ENCODE peak calls at places on chromosomes 6 and 20, in four cellular contexts. One of them, this sample, is unnamed.

GRCh38 chr6:159806021-159806458 is 6.0 kb downstream of the PNLDC1 start:
- DNase-seq in breast epithelium: no peak
- DNase-seq in body of pancreas: no peak
- DNase-seq in adrenal gland: no peak
- DNase-seq in this sample: no peak

GRCh38 chr6:42550277-42550676 is 13.6 kb upstream of the UBR2 start:
- DNase-seq in breast epithelium: no peak
- DNase-seq in body of pancreas: no peak
- DNase-seq in adrenal gland: no peak
- DNase-seq in this sample: no peak

GRCh38 chr20:56776345-56776744 is 147.2 kb downstream of the TFAP2C start:
- DNase-seq in breast epithelium: no peak
- DNase-seq in body of pancreas: no peak
- DNase-seq in adrenal gland: no peak
- DNase-seq in this sample: no peak

GRCh38 chr6:56671651-56672461 is 29.2 kb upstream of the DST start:
- DNase-seq in breast epithelium: peak; percentile 44
- DNase-seq in body of pancreas: no peak
- DNase-seq in adrenal gland: peak; percentile 40
- DNase-seq in this sample: no peak

GRCh38 chr6:148044261-148044731 is 298.3 kb upstream of the SASH1 start:
- DNase-seq in breast epithelium: no peak
- DNase-seq in body of pancreas: no peak
- DNase-seq in adrenal gland: no peak
- DNase-seq in this sample: no peak

GRCh38 chr6:131803007-131803769 is 4.6 kb upstream of the ENPP1 start:
- DNase-seq in breast epithelium: no peak
- DNase-seq in body of pancreas: no peak
- DNase-seq in adrenal gland: no peak
- DNase-seq in this sample: no peak

GRCh38 chr6:33822575-33823395 is 19.0 kb upstream of the MLN start:
- DNase-seq in breast epithelium: no peak
- DNase-seq in body of pancreas: no peak
- DNase-seq in adrenal gland: no peak
- DNase-seq in this sample: no peak

GRCh38 chr20:9573598-9573997 is 59.2 kb downstream of the LAMP5 start:
- DNase-seq in breast epithelium: no peak
- DNase-seq in body of pancreas: no peak
- DNase-seq in adrenal gland: no peak
- DNase-seq in this sample: no peak

GRCh38 chr20:38920851-38921250 is 5.4 kb upstream of the FAM83D start:
- DNase-seq in breast epithelium: no peak
- DNase-seq in body of pancreas: no peak
- DNase-seq in adrenal gland: no peak
- DNase-seq in this sample: no peak

GRCh38 chr20:45943613-45944012 is 9.1 kb downstream of the PCIF1 start:
- DNase-seq in breast epithelium: no peak
- DNase-seq in body of pancreas: no peak
- DNase-seq in adrenal gland: no peak
- DNase-seq in this sample: no peak
- H3K36me3 ChIP-seq in breast epithelium: peaks cover 11% of the 10 kb centered on the region
- H3K36me3 ChIP-seq in body of pancreas: no peaks in the 10 kb centered on the region
- H3K36me3 ChIP-seq in adrenal gland: peaks cover 96% of the 10 kb centered on the region
- H3K36me3 ChIP-seq in this sample: no peaks in the 10 kb centered on the region

GRCh38 chr6:30875244-30876038 is 8.9 kb upstream of the DDR1 start:
- DNase-seq in breast epithelium: no peak
- DNase-seq in body of pancreas: no peak
- DNase-seq in adrenal gland: no peak
- DNase-seq in this sample: no peak
- TF ChIP-seq POLR2A in breast epithelium: no peak
- TF ChIP-seq POLR2A in body of pancreas: no peak
- TF ChIP-seq POLR2A in adrenal gland: no peak
- TF ChIP-seq POLR2A in this sample: no peak

GRCh38 chr6:93447874-93448273 is 28.5 kb upstream of the EPHA7 start:
- DNase-seq in breast epithelium: no peak
- DNase-seq in body of pancreas: no peak
- DNase-seq in adrenal gland: no peak
- DNase-seq in this sample: no peak
- TF ChIP-seq CTCF in breast epithelium: no peak
- TF ChIP-seq CTCF in body of pancreas: no peak
- TF ChIP-seq CTCF in adrenal gland: no peak
- TF ChIP-seq CTCF in this sample: peak; percentile 18

DNA sequence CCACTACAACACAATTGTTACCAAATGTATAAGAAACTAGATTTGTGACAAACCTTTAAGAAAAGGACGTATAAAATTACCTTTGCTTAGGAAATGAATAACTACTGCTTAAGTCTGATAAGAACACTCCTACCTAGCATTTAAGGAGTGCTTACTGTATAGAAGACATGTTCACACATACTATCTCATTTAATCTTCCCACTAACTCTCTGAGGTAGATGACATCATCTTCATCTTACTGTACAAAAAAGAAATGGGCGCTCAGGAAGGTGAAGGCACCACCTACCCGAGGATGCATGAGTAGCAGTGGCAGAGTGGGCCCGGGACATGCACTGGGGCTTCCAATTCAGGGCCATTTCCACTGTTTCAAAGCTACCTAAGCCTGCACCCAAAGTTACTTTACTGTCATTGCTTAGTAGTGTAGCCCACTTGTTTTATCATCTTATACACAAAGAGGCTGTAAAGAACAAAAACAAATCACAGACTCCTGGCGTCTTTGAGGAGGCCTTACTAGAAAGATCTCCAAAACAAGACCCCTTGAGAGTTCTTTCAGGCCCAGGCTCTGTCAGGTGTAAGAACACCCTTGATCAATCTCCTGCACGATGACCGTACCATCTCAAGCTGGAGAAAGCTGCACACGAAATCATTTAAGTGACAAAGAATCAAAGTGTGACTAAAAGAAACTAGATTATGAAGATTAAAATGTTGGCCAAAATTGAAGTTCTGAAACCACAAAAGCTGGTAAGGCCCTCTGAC is 128.0 kb downstream of the INSM1 start:
- DNase-seq in breast epithelium: no peak
- DNase-seq in body of pancreas: no peak
- DNase-seq in adrenal gland: no peak
- DNase-seq in this sample: no peak
- H3K36me3 ChIP-seq in breast epithelium: no peaks in the 10 kb centered on the region
- H3K36me3 ChIP-seq in body of pancreas: no peaks in the 10 kb centered on the region
- H3K36me3 ChIP-seq in adrenal gland: no peaks in the 10 kb centered on the region
- H3K36me3 ChIP-seq in this sample: peaks cover 58% of the 10 kb centered on the region

GRCh38 chr20:33493076-33493766 is 3.3 kb downstream of the CBFA2T2 start:
- DNase-seq in breast epithelium: no peak
- DNase-seq in body of pancreas: no peak
- DNase-seq in adrenal gland: no peak
- DNase-seq in this sample: peak; percentile 39

GRCh38 chr20:33490934-33491656 is 1.2 kb downstream of the CBFA2T2 start:
- DNase-seq in breast epithelium: no peak
- DNase-seq in body of pancreas: no peak
- DNase-seq in adrenal gland: no peak
- DNase-seq in this sample: no peak

GRCh38 chr20:33489495-33490022 is 337 bp upstream of the CBFA2T2 start:
- DNase-seq in breast epithelium: peak; percentile 99
- DNase-seq in body of pancreas: peak; percentile 100
- DNase-seq in adrenal gland: peak; percentile 99
- DNase-seq in this sample: peak; percentile 100

GRCh38 chr20:33488201-33488600 is 1.7 kb upstream of the CBFA2T2 start:
- DNase-seq in breast epithelium: no peak
- DNase-seq in body of pancreas: no peak
- DNase-seq in adrenal gland: no peak
- DNase-seq in this sample: peak; percentile 44

DNA sequence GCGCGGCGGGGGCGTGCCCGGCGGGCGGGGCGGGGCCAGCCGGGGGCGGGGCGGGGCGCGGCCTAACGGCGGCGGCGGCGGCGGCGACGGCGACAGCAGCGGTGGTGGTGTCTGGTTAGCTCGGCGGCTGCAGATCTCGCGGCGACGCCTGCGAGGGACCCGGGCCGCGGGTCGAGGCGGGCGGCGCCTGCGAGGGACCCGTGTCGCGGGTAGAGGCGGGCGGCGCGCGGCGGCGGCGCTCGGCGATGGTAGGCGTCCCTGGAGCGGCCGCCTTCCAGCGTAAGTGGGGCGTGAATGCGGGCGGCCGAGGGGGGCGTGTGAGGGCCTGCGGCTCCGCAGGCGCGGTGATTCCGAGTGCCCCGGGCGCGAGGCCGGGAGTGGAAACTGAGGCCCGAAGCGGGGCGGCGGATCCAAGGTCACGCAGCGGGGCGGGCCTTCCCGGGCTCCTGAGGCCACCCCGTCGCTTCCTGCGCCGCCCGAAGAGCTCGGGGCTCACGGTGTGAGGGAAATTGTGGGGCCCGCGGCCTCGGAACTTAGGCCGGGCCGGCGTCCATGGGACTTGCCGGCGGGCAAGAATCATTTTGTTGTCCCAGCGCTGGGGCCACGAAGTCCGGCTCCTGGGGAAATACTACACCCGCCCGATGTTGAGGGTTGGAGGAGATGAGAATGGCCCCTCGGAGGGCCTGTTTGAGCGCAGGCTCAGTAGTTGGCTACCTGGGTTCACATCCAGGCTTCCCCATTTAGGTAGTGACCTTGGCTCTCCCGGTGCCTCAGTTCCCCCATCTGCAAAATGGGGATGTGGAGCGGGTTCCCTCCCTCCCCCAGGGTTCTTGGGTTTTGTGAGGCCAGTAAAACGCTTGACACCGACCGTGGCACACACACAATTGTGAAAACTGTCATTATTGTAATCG is at the start of gene CBFA2T2:
- DNase-seq in breast epithelium: peak; percentile 36
- DNase-seq in body of pancreas: no peak
- DNase-seq in adrenal gland: peak; percentile 67
- DNase-seq in this sample: peak; percentile 83
- TF ChIP-seq POLR2A in breast epithelium: no peak
- TF ChIP-seq POLR2A in body of pancreas: no peak
- TF ChIP-seq POLR2A in adrenal gland: no peak
- TF ChIP-seq POLR2A in this sample: peak; percentile 25

GRCh38 chr6:46377209-46377608 is 114.0 kb downstream of the RCAN2 start:
- DNase-seq in breast epithelium: no peak
- DNase-seq in body of pancreas: no peak
- DNase-seq in adrenal gland: no peak
- DNase-seq in this sample: no peak
- TF ChIP-seq CTCF in breast epithelium: no peak
- TF ChIP-seq CTCF in body of pancreas: no peak
- TF ChIP-seq CTCF in adrenal gland: no peak
- TF ChIP-seq CTCF in this sample: no peak

DNA sequence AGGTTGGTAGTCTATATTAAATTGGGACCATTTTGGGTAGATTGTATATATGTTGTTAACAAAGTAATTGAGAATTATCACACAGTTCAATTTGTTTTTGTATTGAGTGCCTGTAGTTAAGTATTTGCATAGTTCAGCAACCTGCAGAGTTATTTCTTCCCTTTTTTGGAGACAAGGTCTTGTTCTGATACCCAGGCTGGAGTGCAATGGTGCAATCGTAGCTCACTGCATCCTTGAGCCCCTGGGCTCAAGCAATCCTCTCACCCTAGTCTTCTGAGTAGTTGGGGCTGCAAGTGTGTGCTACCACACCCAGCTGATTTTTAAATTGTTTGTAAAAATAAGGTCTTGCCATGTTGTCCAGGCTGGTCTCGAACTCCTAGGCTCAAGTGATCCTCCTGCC is 250.5 kb downstream of the UTRN start:
- DNase-seq in breast epithelium: no peak
- DNase-seq in body of pancreas: no peak
- DNase-seq in adrenal gland: no peak
- DNase-seq in this sample: no peak
- H3K36me3 ChIP-seq in breast epithelium: peaks cover 8% of the 10 kb centered on the region
- H3K36me3 ChIP-seq in body of pancreas: no peaks in the 10 kb centered on the region
- H3K36me3 ChIP-seq in adrenal gland: peaks cover 15% of the 10 kb centered on the region
- H3K36me3 ChIP-seq in this sample: no peaks in the 10 kb centered on the region

GRCh38 chr6:1013656-1014430 is 298.1 kb upstream of the FOXQ1 start:
- DNase-seq in breast epithelium: no peak
- DNase-seq in body of pancreas: no peak
- DNase-seq in adrenal gland: no peak
- DNase-seq in this sample: no peak
- TF ChIP-seq POLR2A in breast epithelium: no peak
- TF ChIP-seq POLR2A in body of pancreas: no peak
- TF ChIP-seq POLR2A in adrenal gland: no peak
- TF ChIP-seq POLR2A in this sample: no peak

GRCh38 chr20:22492497-22492896 is 91.9 kb downstream of the FOXA2 start:
- DNase-seq in breast epithelium: no peak
- DNase-seq in body of pancreas: no peak
- DNase-seq in adrenal gland: no peak
- DNase-seq in this sample: no peak
- TF ChIP-seq CTCF in breast epithelium: no peak
- TF ChIP-seq CTCF in body of pancreas: peak; percentile 22
- TF ChIP-seq CTCF in adrenal gland: no peak
- TF ChIP-seq CTCF in this sample: no peak

This sample was measured in Peyer's patch.